ENCODE peak calls at places on chromosomes 6 and 20, in seven cellular contexts. W, T, L, B, A, N and V are unnamed samples.

GRCh38 chr6:129525055-129525454 is 184.9 kb downstream of the ARHGAP18 start:
- DNase-seq in A (no peak), T (no peak), L (no peak), N (no peak), W (no peak), B (no peak), V (no peak)

GRCh38 chr6:11392778-11393507 is 144.6 kb upstream of the TMEM170B start:
- DNase-seq in L (no peak), N (no peak), T (peak), B (peak), W (no peak), A (no peak), V (no peak)

GRCh38 chr6:43990627-43991619 is 136.3 kb downstream of the MRPL14 start:
- DNase-seq in W (no peak), A (no peak), B (peak), N (no peak), L (no peak), T (no peak), V (no peak)

GRCh38 chr20:62359491-62360121 is 7.5 kb downstream of the LAMA5 start:
- DNase-seq in A (no peak), L (no peak), N (no peak), B (no peak), W (no peak), T (no peak), V (no peak)

GRCh38 chr6:150734235-150734634 is 131.3 kb upstream of the MTHFD1L start:
- DNase-seq in W (peak), N (no peak), B (no peak), A (no peak), T (no peak), L (no peak), V (no peak)

GRCh38 chr6:111589366-111589765 is 16.3 kb downstream of the TRAF3IP2 start:
- DNase-seq in N (no peak), L (no peak), B (no peak), T (no peak), A (no peak), W (peak), V (no peak)

GRCh38 chr20:3911956-3912355 is 22.8 kb downstream of the PANK2 start:
- DNase-seq in W (no peak), B (peak), T (peak), N (no peak), A (no peak), L (no peak), V (no peak)

GRCh38 chr20:56515657-56516381 is 8.7 kb upstream of the FAM209A start:
- DNase-seq in L (no peak), W (no peak), T (no peak), A (no peak), B (no peak), N (no peak), V (no peak)

GRCh38 chr6:155216312-155217028 is 47.3 kb upstream of the CLDN20 start:
- DNase-seq in T (peak), B (no peak), N (no peak), A (no peak), W (no peak), L (no peak), V (no peak)

GRCh38 chr6:130975325-130975724 is 87.7 kb downstream of the EPB41L2 start:
- DNase-seq in B (no peak), T (no peak), L (no peak), N (no peak), A (no peak), W (peak), V (no peak)

GRCh38 chr6:52557389-52558265 is 19.2 kb downstream of the TRAM2 start:
- DNase-seq in B (no peak), L (no peak), T (peak), W (no peak), N (no peak), A (no peak), V (no peak)

GRCh38 chr6:119240257-119241123 is 109.1 kb downstream of the MAN1A1 start:
- DNase-seq in A (no peak), B (no peak), T (peak), N (no peak), W (peak), L (no peak), V (no peak)

GRCh38 chr20:49882171-49882970 is 33.0 kb downstream of the SPATA2 start:
- DNase-seq in W (no peak), N (no peak), B (no peak), T (no peak), L (no peak), A (no peak), V (no peak)

GRCh38 chr20:25237610-25238318 is 10.1 kb upstream of the PYGB start:
- DNase-seq in T (peak), N (no peak), W (peak), L (no peak), A (peak), B (no peak), V (no peak)

GRCh38 chr6:104483225-104483834 is 376.4 kb downstream of the HACE1 start:
- DNase-seq in N (no peak), A (no peak), L (no peak), W (peak), B (no peak), T (peak), V (no peak)

GRCh38 chr6:158142789-158143188 is 25.3 kb downstream of the SERAC1 start:
- DNase-seq in T (no peak), N (no peak), W (peak), B (no peak), A (no peak), L (no peak), V (no peak)

GRCh38 chr6:107217248-107217647 is 101.9 kb upstream of the BEND3 start:
- DNase-seq in T (no peak), B (no peak), N (no peak), L (no peak), W (no peak), A (no peak), V (no peak)

GRCh38 chr6:167733740-167734661 is 92.7 kb upstream of the AFDN start:
- DNase-seq in A (no peak), B (no peak), N (no peak), T (no peak), W (no peak), L (peak), V (no peak)

GRCh38 chr6:53178837-53179432 is 30.3 kb upstream of the GCM1 start:
- DNase-seq in B (no peak), A (no peak), N (no peak), W (no peak), L (no peak), T (no peak), V (no peak)

GRCh38 chr20:1897965-1898464 is 2.8 kb downstream of the SIRPA start:
- DNase-seq in N (no peak), T (no peak), L (no peak), A (no peak), W (peak), B (peak), V (peak)

GRCh38 chr6:27541212-27541931 is 68.5 kb upstream of the ZNF184 start:
- DNase-seq in W (peak), N (no peak), L (no peak), T (peak), A (peak), B (no peak), V (no peak)

GRCh38 chr6:27502508-27503435 is 29.9 kb upstream of the ZNF184 start:
- DNase-seq in N (peak), T (peak), L (no peak), A (peak), W (peak), B (peak), V (no peak)

GRCh38 chr6:121592955-121593665 is 157.7 kb downstream of the GJA1 start:
- DNase-seq in B (no peak), L (no peak), N (no peak), W (no peak), T (no peak), A (no peak), V (no peak)

GRCh38 chr6:116531675-116532570 is 13.6 kb downstream of the TRAPPC3L start:
- DNase-seq in L (no peak), A (peak), T (peak), N (peak), B (peak), W (peak), V (no peak)

GRCh38 chr6:170266061-170266825 is 24.6 kb downstream of the DLL1 start:
- DNase-seq in L (no peak), N (no peak), T (no peak), A (no peak), W (no peak), B (peak), V (no peak)

GRCh38 chr20:63132715-63133471 is 83.0 kb downstream of the YTHDF1 start:
- DNase-seq in T (no peak), B (no peak), W (no peak), A (no peak), N (no peak), L (peak), V (no peak)

GRCh38 chr6:106556368-106556960 is 72.8 kb downstream of the RTN4IP1 start:
- DNase-seq in N (no peak), W (no peak), T (no peak), B (no peak), L (no peak), A (no peak), V (no peak)